ENCODE peak calls at places on chromosomes 11 and 22, in four cellular contexts. K is islet precursor cell, W is thoracic aorta, R is AG08395. H is an unnamed sample.

GRCh38 chr22:19723165-19723989 is at the start of gene GP1BB:
- DNase-seq in K (peak; percentile 70), W (no peak), R (no peak), H (no peak)

GRCh38 chr22:23467721-23468294 is 112.3 kb downstream of the IGLL1 start:
- DNase-seq in K (no peak), W (no peak), R (no peak), H (no peak)

GRCh38 chr22:43237280-43237679 is 50.3 kb upstream of the TTLL12 start:
- DNase-seq in K (no peak), W (no peak), R (no peak), H (peak; percentile 81)

GRCh38 chr22:48957311-48957986 is 870.2 kb downstream of the BRD1 start:
- DNase-seq in K (peak; percentile 47), W (no peak), R (no peak), H (peak; percentile 40)

GRCh38 chr11:3865388-3866193 is 10.1 kb downstream of the STIM1 start:
- DNase-seq in K (peak; percentile 61), W (no peak), R (peak; percentile 49), H (no peak)

GRCh38 chr11:1745701-1746320 is 4.6 kb downstream of the IFITM10 start:
- DNase-seq in K (no peak), W (no peak), R (no peak), H (peak; percentile 42)

GRCh38 chr22:45771057-45771456 is 99.4 kb downstream of the ATXN10 start:
- DNase-seq in K (no peak), W (no peak), R (no peak), H (no peak)

GRCh38 chr11:45881708-45882368 is 3.6 kb upstream of the MAPK8IP1 start:
- DNase-seq in K (no peak), W (no peak), R (no peak), H (no peak)

GRCh38 chr11:108914981-108915380 is 250.1 kb downstream of the DDX10 start:
- DNase-seq in K (no peak), W (no peak), R (no peak), H (no peak)

GRCh38 chr11:128022007-128022368 is 565.4 kb downstream of the ETS1 start:
- DNase-seq in K (no peak), W (no peak), R (peak; percentile 53), H (no peak)

GRCh38 chr22:38699784-38700183 is 959 bp downstream of the JOSD1 start:
- DNase-seq in K (no peak), W (no peak), R (peak; percentile 50), H (no peak)

GRCh38 chr22:25403752-25404471 is 160.6 kb upstream of the GRK3 start:
- DNase-seq in K (no peak), W (no peak), R (peak; percentile 31), H (peak; percentile 49)

GRCh38 chr11:57474017-57474750 is 13.9 kb downstream of the RTN4RL2 start:
- DNase-seq in K (no peak), W (no peak), R (peak; percentile 36), H (no peak)

GRCh38 chr11:105609341-105609781 is 512 bp upstream of the GRIA4 start:
- DNase-seq in K (peak; percentile 68), W (no peak), R (peak; percentile 13), H (no peak)

GRCh38 chr11:34302046-34302921 is 55.5 kb downstream of the ABTB2 start:
- DNase-seq in K (peak; percentile 98), W (no peak), R (peak; percentile 92), H (no peak)

GRCh38 chr11:77547863-77548551 is 41.7 kb upstream of the AQP11 start:
- DNase-seq in K (no peak), W (no peak), R (peak; percentile 71), H (no peak)

GRCh38 chr22:39519681-39520053 is 695 bp upstream of the ATF4 start:
- DNase-seq in K (no peak), W (no peak), R (no peak), H (no peak)

GRCh38 chr11:99019676-99020075 is 1.1 kb upstream of the CNTN5 start:
- DNase-seq in K (no peak), W (no peak), R (no peak), H (no peak)

GRCh38 chr22:42792909-42793847 is 63.9 kb downstream of the ARFGAP3 start:
- DNase-seq in K (peak; percentile 52), W (no peak), R (no peak), H (no peak)

GRCh38 chr11:63670738-63671321 is 346 bp downstream of the ATL3 start:
- DNase-seq in K (peak; percentile 60), W (no peak), R (peak; percentile 51), H (peak; percentile 68)

GRCh38 chr11:130103296-130103814 is 33.7 kb downstream of the APLP2 start:
- DNase-seq in K (no peak), W (no peak), R (peak; percentile 86), H (no peak)

GRCh38 chr11:128686745-128687177 is 7.1 kb upstream of the FLI1 start:
- DNase-seq in K (peak; percentile 74), W (no peak), R (peak; percentile 60), H (no peak)

GRCh38 chr11:108549319-108549885 is 44.2 kb downstream of the EXPH5 start:
- DNase-seq in K (no peak), W (no peak), R (no peak), H (no peak)

GRCh38 chr11:131691558-131692041 is 321.2 kb downstream of the NTM start:
- DNase-seq in K (peak; percentile 66), W (no peak), R (peak; percentile 62), H (no peak)

H was measured in left lobe of liver.